ENCODE peak calls at places on chromosome X, in eight cellular contexts. One of them, this sample, is unnamed. For H3K27me3, the result is how much of the 10 kb centered on the place peaks cover.

GRCh38 chrX:123988423-123989116 is 27.1 kb downstream of the STAG2 start:
- DNase-seq in stomach: no peak
- DNase-seq in cardiac muscle cell: no peak
- DNase-seq in suprapubic skin: no peak
- DNase-seq in tibial artery: no peak
- DNase-seq in heart right ventricle: no peak
- DNase-seq in fibroblast of lung: no peak
- DNase-seq in adrenal gland: no peak
- DNase-seq in this sample: no peak

GRCh38 chrX:68209008-68209407 is 224.3 kb downstream of the OPHN1 start:
- DNase-seq in stomach: no peak
- DNase-seq in cardiac muscle cell: no peak
- DNase-seq in suprapubic skin: no peak
- DNase-seq in tibial artery: no peak
- DNase-seq in heart right ventricle: no peak
- DNase-seq in fibroblast of lung: no peak
- DNase-seq in adrenal gland: no peak
- DNase-seq in this sample: no peak

GRCh38 chrX:108224727-108225455 is 133.3 kb downstream of the ATG4A start:
- DNase-seq in stomach: no peak
- DNase-seq in cardiac muscle cell: peak
- DNase-seq in suprapubic skin: no peak
- DNase-seq in tibial artery: no peak
- DNase-seq in heart right ventricle: no peak
- DNase-seq in fibroblast of lung: peak
- DNase-seq in adrenal gland: no peak
- DNase-seq in this sample: no peak

GRCh38 chrX:103793541-103793932 is 16.9 kb downstream of the PLP1 start:
- DNase-seq in stomach: no peak
- DNase-seq in cardiac muscle cell: peak
- DNase-seq in suprapubic skin: no peak
- DNase-seq in tibial artery: no peak
- DNase-seq in heart right ventricle: no peak
- DNase-seq in fibroblast of lung: no peak
- DNase-seq in adrenal gland: no peak
- DNase-seq in this sample: no peak

GRCh38 chrX:8815460-8816065 is 14.4 kb upstream of the FAM9A start:
- DNase-seq in stomach: no peak
- DNase-seq in cardiac muscle cell: peak
- DNase-seq in suprapubic skin: no peak
- DNase-seq in tibial artery: no peak
- DNase-seq in heart right ventricle: no peak
- DNase-seq in fibroblast of lung: peak
- DNase-seq in adrenal gland: peak
- DNase-seq in this sample: no peak

GRCh38 chrX:78957768-78958130 is 12.6 kb downstream of the P2RY10 start:
- DNase-seq in stomach: no peak
- DNase-seq in cardiac muscle cell: no peak
- DNase-seq in suprapubic skin: no peak
- DNase-seq in tibial artery: no peak
- DNase-seq in heart right ventricle: no peak
- DNase-seq in fibroblast of lung: no peak
- DNase-seq in adrenal gland: no peak
- DNase-seq in this sample: no peak

GRCh38 chrX:16444353-16444752 is 205.6 kb upstream of the S100G start:
- DNase-seq in stomach: no peak
- DNase-seq in cardiac muscle cell: no peak
- DNase-seq in suprapubic skin: no peak
- DNase-seq in tibial artery: no peak
- DNase-seq in heart right ventricle: no peak
- DNase-seq in fibroblast of lung: peak
- DNase-seq in adrenal gland: no peak
- DNase-seq in this sample: no peak

GRCh38 chrX:134764202-134764785 is 106.0 kb upstream of the PLAC1 start:
- DNase-seq in stomach: no peak
- DNase-seq in cardiac muscle cell: peak
- DNase-seq in suprapubic skin: no peak
- DNase-seq in tibial artery: no peak
- DNase-seq in heart right ventricle: no peak
- DNase-seq in fibroblast of lung: peak
- DNase-seq in adrenal gland: no peak
- DNase-seq in this sample: no peak

GRCh38 chrX:151713859-151714258 is 2.0 kb upstream of the FATE1 start:
- DNase-seq in stomach: no peak
- DNase-seq in cardiac muscle cell: peak
- DNase-seq in suprapubic skin: peak
- DNase-seq in tibial artery: no peak
- DNase-seq in heart right ventricle: no peak
- DNase-seq in fibroblast of lung: peak
- DNase-seq in adrenal gland: no peak
- DNase-seq in this sample: no peak

GRCh38 chrX:25083661-25084060 is 67.9 kb upstream of the ARX start:
- DNase-seq in stomach: no peak
- DNase-seq in cardiac muscle cell: no peak
- DNase-seq in suprapubic skin: no peak
- DNase-seq in tibial artery: no peak
- DNase-seq in heart right ventricle: no peak
- DNase-seq in fibroblast of lung: no peak
- DNase-seq in adrenal gland: no peak
- DNase-seq in this sample: no peak

GRCh38 chrX:12610079-12610478 is 181.1 kb upstream of the PRPS2 start:
- DNase-seq in stomach: no peak
- DNase-seq in cardiac muscle cell: peak
- DNase-seq in suprapubic skin: no peak
- DNase-seq in tibial artery: no peak
- DNase-seq in heart right ventricle: no peak
- DNase-seq in fibroblast of lung: peak
- DNase-seq in adrenal gland: no peak
- DNase-seq in this sample: no peak

GRCh38 chrX:109902665-109903064 is 100.2 kb upstream of the TMEM164 start:
- DNase-seq in stomach: no peak
- DNase-seq in cardiac muscle cell: peak
- DNase-seq in suprapubic skin: no peak
- DNase-seq in tibial artery: no peak
- DNase-seq in heart right ventricle: no peak
- DNase-seq in fibroblast of lung: peak
- DNase-seq in adrenal gland: no peak
- DNase-seq in this sample: no peak

DNA sequence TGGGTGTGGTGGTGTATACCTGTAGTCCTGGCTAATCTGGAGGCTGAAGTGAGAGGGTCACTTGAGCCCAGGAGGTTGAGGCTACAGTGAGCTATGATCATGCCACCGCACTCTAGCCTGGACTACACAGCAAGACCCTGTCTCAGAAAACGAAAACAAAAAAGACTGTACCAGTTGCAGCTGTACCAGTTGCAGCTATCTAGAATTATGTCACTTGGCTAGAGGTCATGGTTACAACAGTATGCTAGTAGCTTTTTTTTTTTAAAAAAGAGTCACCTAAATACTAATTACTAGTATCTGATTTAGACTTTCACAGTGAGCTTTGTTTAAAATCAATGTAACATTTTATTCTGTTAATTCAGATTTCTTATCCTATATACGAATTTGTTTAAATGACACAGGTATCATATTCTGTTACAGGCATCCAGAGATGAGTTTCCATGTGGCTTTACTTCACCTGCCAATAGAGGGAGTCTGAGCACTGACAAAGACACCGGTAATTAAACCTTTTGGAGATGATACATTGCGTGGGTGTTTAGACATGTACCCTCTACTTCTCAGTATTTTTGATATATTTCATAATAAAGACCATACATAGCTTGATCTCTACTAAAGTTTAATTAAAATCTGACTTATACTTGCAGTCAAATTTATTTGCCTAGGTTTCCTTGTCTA is 100.2 kb upstream of the IL13RA1 start:
- DNase-seq in stomach: no peak
- DNase-seq in cardiac muscle cell: no peak
- DNase-seq in suprapubic skin: no peak
- DNase-seq in tibial artery: no peak
- DNase-seq in heart right ventricle: no peak
- DNase-seq in fibroblast of lung: no peak
- DNase-seq in adrenal gland: no peak
- DNase-seq in this sample: no peak
- TF ChIP-seq CTCF in stomach: no peak
- TF ChIP-seq CTCF in cardiac muscle cell: peak
- TF ChIP-seq CTCF in suprapubic skin: peak
- TF ChIP-seq CTCF in tibial artery: no peak
- TF ChIP-seq CTCF in heart right ventricle: peak
- TF ChIP-seq CTCF in fibroblast of lung: no peak
- TF ChIP-seq CTCF in adrenal gland: peak
- TF ChIP-seq CTCF in this sample: no peak

GRCh38 chrX:793216-793770 is 162.7 kb downstream of the SHOX start:
- DNase-seq in stomach: no peak
- DNase-seq in cardiac muscle cell: no peak
- DNase-seq in suprapubic skin: no peak
- DNase-seq in tibial artery: no peak
- DNase-seq in heart right ventricle: no peak
- DNase-seq in fibroblast of lung: no peak
- DNase-seq in adrenal gland: no peak
- DNase-seq in this sample: no peak

GRCh38 chrX:790780-791360 is 160.3 kb downstream of the SHOX start:
- DNase-seq in stomach: no peak
- DNase-seq in cardiac muscle cell: no peak
- DNase-seq in suprapubic skin: no peak
- DNase-seq in tibial artery: no peak
- DNase-seq in heart right ventricle: no peak
- DNase-seq in fibroblast of lung: no peak
- DNase-seq in adrenal gland: no peak
- DNase-seq in this sample: no peak

GRCh38 chrX:791479-792034 is 161.0 kb downstream of the SHOX start:
- DNase-seq in stomach: no peak
- DNase-seq in cardiac muscle cell: no peak
- DNase-seq in suprapubic skin: no peak
- DNase-seq in tibial artery: no peak
- DNase-seq in heart right ventricle: no peak
- DNase-seq in fibroblast of lung: no peak
- DNase-seq in adrenal gland: no peak
- DNase-seq in this sample: no peak

GRCh38 chrX:789096-789495 is 158.5 kb downstream of the SHOX start:
- DNase-seq in stomach: no peak
- DNase-seq in cardiac muscle cell: no peak
- DNase-seq in suprapubic skin: no peak
- DNase-seq in tibial artery: no peak
- DNase-seq in heart right ventricle: no peak
- DNase-seq in fibroblast of lung: no peak
- DNase-seq in adrenal gland: no peak
- DNase-seq in this sample: no peak

GRCh38 chrX:790031-790430 is 159.4 kb downstream of the SHOX start:
- DNase-seq in stomach: no peak
- DNase-seq in cardiac muscle cell: no peak
- DNase-seq in suprapubic skin: no peak
- DNase-seq in tibial artery: no peak
- DNase-seq in heart right ventricle: no peak
- DNase-seq in fibroblast of lung: no peak
- DNase-seq in adrenal gland: no peak
- DNase-seq in this sample: no peak
- H3K27me3 ChIP-seq in stomach: half or more
- H3K27me3 ChIP-seq in cardiac muscle cell: under half
- H3K27me3 ChIP-seq in suprapubic skin: under half
- H3K27me3 ChIP-seq in tibial artery: under half
- H3K27me3 ChIP-seq in heart right ventricle: under half
- H3K27me3 ChIP-seq in fibroblast of lung: under half
- H3K27me3 ChIP-seq in adrenal gland: under half
- H3K27me3 ChIP-seq in this sample: under half

DNA sequence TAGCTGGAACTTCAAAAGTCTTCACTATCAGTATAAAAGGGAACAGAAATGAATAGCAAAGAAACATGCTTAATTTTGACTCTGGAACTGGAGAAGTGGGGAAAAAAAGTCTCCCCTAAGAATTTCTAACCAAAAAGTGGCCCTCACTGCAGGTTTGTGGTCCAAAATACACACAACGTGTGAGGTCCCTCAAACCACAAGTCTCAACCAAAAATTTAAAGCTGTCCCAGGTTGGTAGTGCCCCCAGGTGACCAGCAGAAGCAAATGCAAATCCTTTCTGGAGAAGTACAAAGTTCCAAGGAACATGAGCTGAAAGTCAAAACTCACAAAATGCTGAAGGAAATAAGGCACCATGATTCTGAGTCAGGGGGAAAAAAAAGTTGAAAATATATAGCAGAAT is 23.6 kb upstream of the VAMP7 start:
- DNase-seq in stomach: no peak
- DNase-seq in cardiac muscle cell: peak
- DNase-seq in suprapubic skin: no peak
- DNase-seq in tibial artery: no peak
- DNase-seq in heart right ventricle: no peak
- DNase-seq in fibroblast of lung: peak
- DNase-seq in adrenal gland: no peak
- DNase-seq in this sample: no peak
- H3K4me3 ChIP-seq in stomach: no peak
- H3K4me3 ChIP-seq in cardiac muscle cell: no peak
- H3K4me3 ChIP-seq in suprapubic skin: no peak
- H3K4me3 ChIP-seq in tibial artery: no peak
- H3K4me3 ChIP-seq in heart right ventricle: no peak
- H3K4me3 ChIP-seq in fibroblast of lung: no peak
- H3K4me3 ChIP-seq in adrenal gland: no peak
- H3K4me3 ChIP-seq in this sample: no peak

GRCh38 chrX:40576291-40576690 is 4.5 kb upstream of the ATP6AP2 start:
- DNase-seq in stomach: no peak
- DNase-seq in cardiac muscle cell: no peak
- DNase-seq in suprapubic skin: no peak
- DNase-seq in tibial artery: no peak
- DNase-seq in heart right ventricle: no peak
- DNase-seq in fibroblast of lung: no peak
- DNase-seq in adrenal gland: no peak
- DNase-seq in this sample: no peak

GRCh38 chrX:40571600-40571999 is 9.2 kb upstream of the ATP6AP2 start:
- DNase-seq in stomach: no peak
- DNase-seq in cardiac muscle cell: no peak
- DNase-seq in suprapubic skin: no peak
- DNase-seq in tibial artery: no peak
- DNase-seq in heart right ventricle: no peak
- DNase-seq in fibroblast of lung: no peak
- DNase-seq in adrenal gland: no peak
- DNase-seq in this sample: no peak

GRCh38 chrX:40578039-40578438 is 2.7 kb upstream of the ATP6AP2 start:
- DNase-seq in stomach: no peak
- DNase-seq in cardiac muscle cell: no peak
- DNase-seq in suprapubic skin: no peak
- DNase-seq in tibial artery: no peak
- DNase-seq in heart right ventricle: no peak
- DNase-seq in fibroblast of lung: no peak
- DNase-seq in adrenal gland: no peak
- DNase-seq in this sample: no peak

GRCh38 chrX:40570346-40571093 is 10.2 kb upstream of the ATP6AP2 start:
- DNase-seq in stomach: no peak
- DNase-seq in cardiac muscle cell: peak
- DNase-seq in suprapubic skin: no peak
- DNase-seq in tibial artery: no peak
- DNase-seq in heart right ventricle: no peak
- DNase-seq in fibroblast of lung: no peak
- DNase-seq in adrenal gland: no peak
- DNase-seq in this sample: no peak

DNA sequence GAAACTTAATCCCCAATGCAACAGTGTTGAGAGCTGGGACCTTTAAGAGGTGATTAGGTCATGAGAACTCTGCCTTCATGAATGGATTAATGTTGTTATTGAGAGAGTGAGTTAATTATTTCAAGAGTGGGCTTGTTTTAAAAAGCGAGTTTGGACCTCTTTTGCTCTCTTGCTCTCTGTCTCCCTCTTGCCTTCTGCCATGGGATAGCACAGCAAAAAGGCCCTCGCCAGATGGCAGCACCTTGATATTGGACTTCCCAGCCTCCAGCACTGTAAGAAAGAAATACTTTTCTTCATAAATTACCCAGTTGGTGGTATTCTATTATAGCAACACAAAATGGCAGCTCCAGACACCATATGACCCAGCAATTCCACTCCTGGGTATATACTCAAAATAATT is 7.0 kb upstream of the ATP6AP2 start:
- DNase-seq in stomach: no peak
- DNase-seq in cardiac muscle cell: peak
- DNase-seq in suprapubic skin: no peak
- DNase-seq in tibial artery: no peak
- DNase-seq in heart right ventricle: no peak
- DNase-seq in fibroblast of lung: peak
- DNase-seq in adrenal gland: no peak
- DNase-seq in this sample: no peak
- TF ChIP-seq CTCF in stomach: no peak
- TF ChIP-seq CTCF in cardiac muscle cell: peak
- TF ChIP-seq CTCF in suprapubic skin: no peak
- TF ChIP-seq CTCF in tibial artery: no peak
- TF ChIP-seq CTCF in heart right ventricle: peak
- TF ChIP-seq CTCF in fibroblast of lung: peak
- TF ChIP-seq CTCF in adrenal gland: peak
- TF ChIP-seq CTCF in this sample: no peak